ENCODE peak calls at places on chromosomes 12 and 14, in nine cellular contexts. J is CD4-positive, alpha-beta T cell; Y is naive thymus-derived CD8-positive, alpha-beta T cell; G is A549; X is heart right ventricle; S is naive thymus-derived CD4-positive, alpha-beta T cell; R is pancreas; V is activated CD8-positive, alpha-beta memory T cell treated with anti-CD3 and anti-CD28 coated beads, Interleukin-2, amount 10 ng/mL, durations not matched to agents 7 days and 5 days; K is naive B cell. N is an unnamed sample.

GRCh38 chr12:80936353-80936641 is 1.4 kb downstream of the LIN7A start:
- ATAC-seq in V (no peak), J (no peak), K (no peak), G (no peak), R (no peak), Y (no peak), S (peak), X (peak), N (peak)

GRCh38 chr14:37124617-37125016 is 47.8 kb downstream of the SLC25A21 start:
- ATAC-seq in J (no peak), Y (no peak), G (peak), K (no peak), V (no peak), S (no peak), R (no peak), X (no peak), N (no peak)

GRCh38 chr12:97960741-97961608 is 498.4 kb downstream of the RMST start:
- ATAC-seq in S (no peak), K (no peak), X (no peak), V (no peak), J (no peak), Y (no peak), R (peak), G (peak), N (no peak)

GRCh38 chr12:113622410-113622809 is 150.7 kb upstream of the LHX5 start:
- ATAC-seq in S (no peak), V (no peak), X (no peak), G (no peak), Y (no peak), R (no peak), K (no peak), J (no peak), N (no peak)

GRCh38 chr14:51922624-51923023 is 62.2 kb downstream of the GNG2 start:
- ATAC-seq in R (no peak), K (no peak), J (peak), X (peak), G (no peak), S (peak), Y (peak), V (no peak), N (no peak)

GRCh38 chr14:81187832-81188522 is 32.8 kb downstream of the GTF2A1 start:
- ATAC-seq in X (no peak), J (no peak), K (no peak), Y (no peak), R (no peak), S (no peak), V (peak), G (no peak), N (no peak)

GRCh38 chr12:3920378-3921141 is 47.4 kb upstream of the PARP11 start:
- ATAC-seq in X (no peak), J (no peak), V (no peak), K (no peak), R (no peak), Y (no peak), S (no peak), G (no peak), N (no peak)

GRCh38 chr14:99749763-99750715 is 43.2 kb upstream of the EML1 start:
- ATAC-seq in X (no peak), Y (no peak), R (no peak), J (no peak), V (no peak), K (no peak), G (no peak), S (no peak), N (no peak)

GRCh38 chr12:19200261-19200660 is 70.7 kb downstream of the PLEKHA5 start:
- ATAC-seq in G (no peak), X (no peak), K (no peak), J (no peak), S (no peak), R (no peak), Y (no peak), V (no peak), N (no peak)

GRCh38 chr12:109098142-109098652 is 800 bp downstream of the UNG start:
- ATAC-seq in V (peak), S (peak), K (peak), J (peak), X (peak), R (peak), G (peak), Y (peak), N (peak)

GRCh38 chr12:24222968-24223367 is 273.5 kb upstream of the SOX5 start:
- ATAC-seq in R (peak), J (no peak), Y (no peak), V (no peak), S (no peak), X (no peak), K (no peak), G (no peak), N (no peak)

GRCh38 chr14:59677771-59678211 is 101.2 kb upstream of the CCDC175 start:
- ATAC-seq in V (no peak), X (no peak), S (no peak), R (no peak), K (no peak), Y (no peak), J (no peak), G (no peak), N (no peak)

GRCh38 chr14:89484445-89484844 is 67.4 kb upstream of the FOXN3 start:
- ATAC-seq in X (no peak), Y (no peak), K (no peak), R (peak), G (no peak), S (peak), J (no peak), V (no peak), N (no peak)

GRCh38 chr14:93025055-93025454 is 90.7 kb downstream of the ITPK1 start:
- ATAC-seq in X (no peak), Y (peak), G (no peak), K (no peak), J (no peak), R (no peak), S (no peak), V (no peak), N (no peak)

GRCh38 chr12:104286538-104287482 is 16.7 kb upstream of the EID3 start:
- ATAC-seq in V (peak), R (peak), X (peak), S (peak), Y (peak), J (peak), K (peak), G (peak), N (peak)